ENCODE peak calls at places on chromosome 16, in seven cellular contexts. S, P, W, C, G, Y and N are unnamed samples. For H3K36me3 and H3K27me3, the result is how much of the 10 kb centered on the place peaks cover.

GRCh38 chr16:4894276-4895150 is 42.4 kb downstream of the PPL start:
- DNase-seq in W (no peak), P (no peak), Y (no peak), G (no peak), C (no peak), S (no peak), N (peak)

GRCh38 chr16:78794581-78795300 is 695.3 kb downstream of the WWOX start:
- DNase-seq in Y (no peak), W (no peak), S (no peak), P (no peak), G (no peak), C (no peak), N (no peak)

GRCh38 chr16:85564277-85565051 is 48.7 kb upstream of the GSE1 start:
- DNase-seq in W (no peak), S (no peak), C (no peak), P (no peak), Y (no peak), G (no peak), N (peak)

GRCh38 chr16:4316732-4317461 is 1.0 kb downstream of the GLIS2 start:
- DNase-seq in G (no peak), W (no peak), C (peak), P (no peak), Y (no peak), S (peak), N (peak)

GRCh38 chr16:87173294-87173883 is 143.8 kb downstream of the C16orf95 start:
- DNase-seq in Y (no peak), C (no peak), P (no peak), S (no peak), W (no peak), G (no peak), N (no peak)

GRCh38 chr16:87218281-87219055 is 98.7 kb downstream of the C16orf95 start:
- DNase-seq in P (no peak), G (no peak), W (no peak), C (no peak), S (no peak), Y (no peak), N (no peak)

GRCh38 chr16:16905850-16906249 is 526.9 kb downstream of the NPIPA7 start:
- DNase-seq in C (no peak), Y (no peak), G (no peak), P (no peak), S (no peak), W (no peak), N (no peak)

GRCh38 chr16:82671743-82672142 is 45.0 kb downstream of the CDH13 start:
- DNase-seq in G (no peak), P (no peak), S (no peak), C (no peak), Y (no peak), W (peak), N (peak)

GRCh38 chr16:30722443-30722842 is 23.5 kb downstream of the SRCAP start:
- DNase-seq in P (no peak), G (no peak), S (no peak), W (no peak), C (no peak), Y (no peak), N (peak)

DNA sequence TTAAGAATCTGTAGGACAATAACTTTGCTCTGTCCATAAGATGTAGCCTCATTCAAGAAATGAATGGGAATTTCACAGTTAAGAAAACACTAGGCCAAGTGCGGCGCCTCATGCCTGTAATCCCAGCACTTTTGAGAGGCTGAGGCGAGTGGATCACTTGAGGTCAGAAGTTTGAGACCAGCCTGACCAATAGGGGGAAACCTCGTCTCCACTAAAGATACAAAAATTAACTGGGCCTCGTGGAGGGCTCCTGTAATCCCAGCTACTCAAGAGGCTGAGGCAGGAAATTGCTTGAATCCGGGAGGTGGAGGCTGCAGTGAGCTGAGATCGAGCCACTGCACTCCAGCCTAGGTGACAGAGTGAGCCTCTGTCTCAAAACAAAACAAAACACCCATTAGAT is 19.9 kb upstream of the RSL1D1 start:
- DNase-seq in Y (no peak), W (no peak), P (peak), G (peak), C (peak), S (no peak), N (peak)
- H3K36me3 ChIP-seq in Y (under half), W (under half), P (under half), G (half or more), C (under half), S (under half), N (under half)

GRCh38 chr16:425740-426114 is 278 bp downstream of the RAB11FIP3 start:
- DNase-seq in G (no peak), S (no peak), P (no peak), W (no peak), Y (no peak), C (no peak), N (no peak)
- H3K4me3 ChIP-seq in G (peak), S (peak), P (peak), W (peak), Y (peak), C (peak), N (peak)

GRCh38 chr16:49723310-49723709 is 132.6 kb downstream of the ZNF423 start:
- DNase-seq in W (no peak), S (no peak), G (no peak), Y (no peak), C (no peak), P (no peak), N (no peak)
- H3K27me3 ChIP-seq in W (under half), S (under half), G (under half), Y (under half), C (under half), P (under half), N (under half)

GRCh38 chr16:89775223-89775622 is 41.2 kb downstream of the FANCA start:
- DNase-seq in G (no peak), S (no peak), Y (no peak), W (no peak), C (no peak), P (no peak), N (no peak)

GRCh38 chr16:89784409-89784808 is 32.0 kb downstream of the FANCA start:
- DNase-seq in P (no peak), S (no peak), G (no peak), C (no peak), W (no peak), Y (no peak), N (no peak)

GRCh38 chr16:89779917-89780316 is 36.5 kb downstream of the FANCA start:
- DNase-seq in P (no peak), G (no peak), W (no peak), Y (no peak), C (no peak), S (no peak), N (peak)

GRCh38 chr16:89782489-89782888 is 34.0 kb downstream of the FANCA start:
- DNase-seq in W (no peak), P (no peak), C (no peak), S (no peak), Y (no peak), G (no peak), N (no peak)

DNA sequence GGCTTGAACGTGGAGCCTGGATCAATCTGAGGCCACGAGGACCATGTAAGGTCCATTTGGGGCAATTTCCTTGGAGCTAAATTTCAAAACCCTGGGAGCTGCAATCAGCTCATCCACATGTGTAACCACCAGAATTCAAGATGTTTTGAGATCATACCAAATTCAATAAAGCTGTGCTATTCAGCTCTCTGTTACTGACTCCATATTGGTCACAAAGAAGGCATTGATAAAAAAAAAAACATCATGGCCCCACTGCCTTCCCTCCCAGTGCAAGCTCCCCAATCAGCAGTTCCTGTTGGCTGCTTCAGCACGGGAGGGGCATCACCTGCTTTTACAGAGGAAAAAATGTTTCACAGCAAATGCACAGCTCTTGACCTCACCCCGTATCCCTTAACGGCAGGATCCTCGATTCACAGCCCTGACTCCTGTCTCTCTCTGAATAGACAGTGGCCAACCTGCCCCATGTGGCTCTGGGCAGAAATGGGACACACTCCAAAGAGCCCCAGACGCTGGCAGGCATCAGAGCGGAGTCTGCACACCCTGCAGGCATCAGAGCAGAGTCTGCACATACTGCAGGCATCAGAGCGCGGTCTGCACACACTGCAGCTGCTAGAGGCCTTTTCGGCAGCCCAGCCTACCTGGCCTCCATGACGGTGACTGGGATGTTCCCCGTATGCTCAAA is 37.1 kb downstream of the FANCA start:
- DNase-seq in G (no peak), S (no peak), P (no peak), C (no peak), W (no peak), Y (no peak), N (no peak)
- H3K36me3 ChIP-seq in G (half or more), S (under half), P (under half), C (under half), W (under half), Y (under half), N (under half)